ENCODE peak calls at places on chromosomes 5 and 9, in seven cellular contexts. C, N, D, M, H, O and S are unnamed samples.

GRCh38 chr5:139294372-139295165 is 1.0 kb downstream of the MATR3 start:
- DNase-seq in N (peak; percentile 51), D (peak; percentile 75), H (peak; percentile 87), O (peak; percentile 94), C (peak; percentile 74), M (peak; percentile 91), S (peak; percentile 82)

GRCh38 chr9:37873955-37874354 is 30.0 kb downstream of the SLC25A51 start:
- DNase-seq in N (no peak), D (no peak), O (no peak), H (no peak), C (no peak), M (no peak), S (no peak)

GRCh38 chr5:15290953-15291352 is 209.0 kb upstream of the FBXL7 start:
- DNase-seq in D (peak; percentile 4), M (no peak), O (no peak), H (no peak), C (no peak), N (no peak), S (no peak)

GRCh38 chr9:124270504-124271335 is 13.0 kb downstream of the NEK6 start:
- DNase-seq in D (no peak), H (peak; percentile 89), C (no peak), N (no peak), O (peak; percentile 53), M (no peak), S (no peak)

GRCh38 chr5:65760504-65761275 is 38.7 kb downstream of the NLN start:
- DNase-seq in H (peak; percentile 55), N (no peak), C (peak; percentile 51), M (peak; percentile 11), O (no peak), D (peak; percentile 35), S (no peak)

GRCh38 chr5:132063090-132063911 is 2.8 kb downstream of the IL3 start:
- DNase-seq in M (peak; percentile 62), H (peak; percentile 45), C (peak; percentile 90), D (peak; percentile 77), O (peak; percentile 82), N (peak; percentile 1), S (peak; percentile 50)

GRCh38 chr5:9148242-9148641 is 397.6 kb downstream of the SEMA5A start:
- DNase-seq in O (no peak), D (no peak), H (no peak), N (no peak), M (no peak), C (no peak), S (no peak)

GRCh38 chr5:91219803-91220371 is 163.2 kb downstream of the ARRDC3 start:
- DNase-seq in N (no peak), D (peak; percentile 48), M (peak; percentile 73), C (peak; percentile 66), H (no peak), O (no peak), S (peak; percentile 35)

GRCh38 chr5:119355244-119355635 is 579 bp upstream of the TNFAIP8 start:
- DNase-seq in M (no peak), H (no peak), D (no peak), C (peak; percentile 77), O (peak; percentile 51), N (no peak), S (peak; percentile 23)

GRCh38 chr5:125189451-125190051 is 443.1 kb upstream of the ZNF608 start:
- DNase-seq in O (no peak), M (no peak), D (no peak), H (no peak), C (no peak), N (no peak), S (no peak)